ENCODE peak calls at places on chromosomes 3 and 15, in nine cellular contexts. G is fibroblast of lung, H is fibroblast of the aortic adventitia, S is B cell, T is mammary epithelial cell, E is sigmoid colon, X is left lung, F is upper lobe of right lung, M is GM23338. D is an unnamed sample.

GRCh38 chr15:33204087-33204486 is 9.6 kb upstream of the FMN1 start:
- DNase-seq in T (no peak), M (no peak), X (no peak), G (no peak), E (no peak), F (no peak), S (no peak), H (no peak), D (no peak)

GRCh38 chr3:121948641-121949040 is 54.4 kb downstream of the SLC15A2 start:
- DNase-seq in X (no peak), G (no peak), H (no peak), T (no peak), F (no peak), M (no peak), S (no peak), E (no peak), D (no peak)

GRCh38 chr3:12370758-12371157 is 81.9 kb downstream of the PPARG start:
- DNase-seq in G (peak; percentile 69), S (no peak), X (no peak), F (no peak), M (peak; percentile 61), H (peak; percentile 23), T (no peak), E (no peak), D (no peak)

GRCh38 chr3:100401674-100402036 is 316 bp downstream of the LNP1 start:
- DNase-seq in X (peak; percentile 36), T (no peak), F (peak; percentile 66), S (peak; percentile 15), M (peak; percentile 68), H (peak; percentile 53), E (peak; percentile 71), G (peak; percentile 48), D (no peak)

GRCh38 chr3:118478706-118479276 is 555.9 kb downstream of the IGSF11 start:
- DNase-seq in G (no peak), S (no peak), X (no peak), M (peak; percentile 64), F (no peak), T (peak; percentile 51), H (no peak), E (no peak), D (no peak)

GRCh38 chr15:91867581-91868026 is 14.1 kb downstream of the SLCO3A1 start:
- DNase-seq in X (peak; percentile 92), G (peak; percentile 94), F (peak; percentile 92), E (peak; percentile 91), M (peak; percentile 35), S (no peak), T (peak; percentile 99), H (peak; percentile 92), D (no peak)

GRCh38 chr15:59616390-59616789 is 4.8 kb downstream of the GCNT3 start:
- DNase-seq in T (no peak), X (no peak), F (no peak), S (no peak), M (peak; percentile 13), H (no peak), E (no peak), G (no peak), D (no peak)

GRCh38 chr3:57820479-57820878 is 64.4 kb downstream of the SLMAP start:
- DNase-seq in M (peak; percentile 68), E (no peak), G (no peak), H (no peak), T (no peak), F (no peak), X (no peak), S (no peak), D (no peak)

GRCh38 chr3:38548154-38548931 is 52.2 kb downstream of the EXOG start:
- DNase-seq in H (no peak), F (peak; percentile 73), T (peak; percentile 45), G (no peak), E (no peak), X (no peak), S (no peak), M (peak; percentile 48), D (no peak)

GRCh38 chr3:196444495-196444894 is 12.3 kb upstream of the UBXN7 start:
- DNase-seq in M (no peak), X (no peak), F (no peak), G (no peak), H (no peak), E (no peak), S (no peak), T (no peak), D (no peak)
- TF ChIP-seq CTCF in M (no peak), X (no peak), F (no peak), G (no peak), H (no peak), E (no peak), S (no peak), T (no peak), D (no peak)

GRCh38 chr3:27228805-27229204 is 140.4 kb downstream of the NEK10 start:
- DNase-seq in S (no peak), H (no peak), X (no peak), M (peak; percentile 90), F (no peak), E (no peak), G (no peak), T (no peak), D (no peak)
- TF ChIP-seq CTCF in S (no peak), H (no peak), X (no peak), M (peak; percentile 84), F (no peak), E (no peak), G (no peak), T (no peak), D (no peak)

DNA sequence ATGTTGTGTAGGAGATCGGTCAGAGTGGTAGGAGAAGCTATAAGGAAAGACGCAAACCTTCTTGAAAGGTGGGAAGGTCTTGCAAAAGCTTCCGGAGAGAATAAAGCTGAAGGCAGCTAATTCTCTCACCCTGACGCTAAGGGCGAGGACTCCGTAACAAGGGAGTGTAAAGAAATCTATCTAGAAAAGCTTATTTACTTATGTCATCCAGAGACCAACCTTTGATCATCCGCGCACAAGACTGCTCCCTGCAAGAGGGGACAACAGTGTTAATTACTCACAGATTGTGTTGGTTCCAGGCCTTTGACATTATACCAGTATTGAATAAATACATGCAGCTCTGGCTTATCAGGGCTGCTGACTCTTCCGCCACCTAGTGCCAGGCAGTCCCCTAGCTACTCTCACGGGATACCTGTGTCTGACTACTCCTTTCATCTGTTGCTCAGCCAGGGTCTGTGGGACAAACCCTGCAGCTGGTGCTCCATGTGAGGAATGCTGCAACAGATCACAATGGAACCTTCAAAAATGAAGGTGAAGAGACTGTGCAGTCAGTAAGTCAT is 211.7 kb downstream of the DTWD1 start:
- DNase-seq in F (no peak), H (no peak), M (peak; percentile 75), X (no peak), E (no peak), T (no peak), G (no peak), S (no peak), D (no peak)
- TF ChIP-seq CTCF in F (no peak), H (peak; percentile 16), M (peak; percentile 68), X (no peak), E (no peak), T (peak; percentile 10), G (peak; percentile 7), S (no peak), D (no peak)

DNA sequence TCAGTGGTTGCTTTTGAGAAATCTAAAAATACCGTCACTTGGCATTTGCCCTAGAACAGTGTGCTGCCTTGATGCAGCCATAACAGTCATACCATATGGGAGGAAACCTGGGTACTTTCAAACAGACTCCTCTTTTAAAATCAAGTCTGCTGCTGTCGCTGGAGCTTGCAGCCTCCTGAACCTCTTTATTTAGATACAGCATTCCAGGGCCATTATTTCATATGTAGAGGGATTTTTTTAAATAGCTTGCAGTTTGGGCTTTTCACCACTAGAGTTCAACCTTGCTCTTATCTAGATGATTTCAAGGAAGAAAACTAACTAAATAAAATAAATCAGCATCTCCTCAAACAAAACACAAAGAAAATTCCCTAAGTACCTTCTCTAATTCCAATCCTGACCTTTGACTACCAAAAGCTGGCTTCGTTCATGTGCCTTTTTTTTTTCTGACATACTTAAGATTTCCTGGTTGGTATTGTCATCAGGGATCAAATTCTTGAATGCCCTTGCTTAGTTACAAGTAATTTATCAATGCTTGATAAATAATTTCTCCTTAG is 111.6 kb downstream of the KBTBD8 start:
- DNase-seq in T (peak; percentile 33), E (peak; percentile 58), H (peak; percentile 84), G (peak; percentile 85), X (no peak), M (peak; percentile 87), F (no peak), S (no peak), D (no peak)
- TF ChIP-seq CTCF in T (peak; percentile 60), E (no peak), H (peak; percentile 82), G (peak; percentile 55), X (peak; percentile 55), M (peak; percentile 78), F (peak; percentile 50), S (peak; percentile 69), D (no peak)

GRCh38 chr3:23519548-23520208 is 286.1 kb upstream of the UBE2E1 start:
- DNase-seq in X (no peak), E (no peak), M (no peak), F (no peak), T (no peak), G (no peak), H (no peak), S (no peak), D (no peak)
- TF ChIP-seq CTCF in X (no peak), E (no peak), M (no peak), F (no peak), T (no peak), G (no peak), H (no peak), S (no peak), D (no peak)

DNA sequence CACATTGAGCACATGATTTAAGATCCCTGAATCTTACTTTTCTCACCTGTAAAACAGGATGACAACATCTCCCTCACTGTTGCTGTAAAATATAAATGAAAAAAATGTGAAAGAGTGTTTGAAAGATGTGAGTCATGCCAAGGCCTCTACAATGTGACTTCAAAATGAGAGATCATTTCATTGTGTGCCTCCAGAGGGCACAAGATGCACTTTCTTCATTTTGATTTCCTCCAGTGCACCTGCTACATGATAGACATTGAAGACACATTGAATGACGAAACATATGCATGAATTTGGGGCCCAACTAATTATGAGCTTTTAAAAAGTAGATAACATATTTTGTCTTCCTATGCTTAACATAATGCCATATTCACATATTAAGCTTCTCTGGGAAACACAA is 170.3 kb downstream of the MOBP start:
- DNase-seq in T (peak; percentile 63), G (peak; percentile 31), E (no peak), S (no peak), M (peak; percentile 22), H (peak; percentile 31), X (no peak), F (no peak), D (no peak)
- TF ChIP-seq CTCF in T (peak; percentile 49), G (peak; percentile 26), E (no peak), S (no peak), M (peak; percentile 30), H (peak; percentile 24), X (no peak), F (no peak), D (no peak)

DNA sequence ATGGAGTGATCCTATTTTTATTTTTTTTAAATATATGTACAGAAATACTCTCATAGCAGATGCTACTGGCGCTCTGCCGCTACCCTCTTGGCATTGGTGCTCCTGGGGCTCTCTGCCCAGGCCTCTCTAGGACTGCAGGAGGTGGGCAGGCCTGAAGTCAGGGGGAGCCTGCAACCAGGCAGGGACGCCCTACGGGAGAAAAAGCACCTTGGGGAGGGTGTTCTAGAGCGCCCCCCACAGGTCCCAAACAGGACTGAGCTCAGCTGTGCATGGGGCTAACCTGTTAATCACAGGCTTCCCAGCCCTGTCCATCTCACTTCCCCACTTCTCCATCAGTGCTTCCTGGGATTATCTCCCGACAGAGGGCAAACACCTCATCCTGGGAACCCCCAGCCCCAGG is 192.5 kb downstream of the SHQ1 start:
- DNase-seq in S (no peak), E (no peak), T (no peak), H (no peak), F (no peak), G (no peak), M (peak; percentile 65), X (no peak), D (no peak)
- TF ChIP-seq CTCF in S (no peak), E (no peak), T (peak; percentile 11), H (no peak), F (no peak), G (no peak), M (peak; percentile 78), X (no peak), D (no peak)